ENCODE peak calls at places on chromosomes 11 and 22, in five cellular contexts. Y is psoas muscle; X is stomach; F is cardiac muscle cell; D is CD8-positive, alpha-beta T cell. C is an unnamed sample. For H3K4me1, the result is how much of the 10 kb centered on the place peaks cover.

GRCh38 chr11:30281476-30282288 is 41.2 kb upstream of the ARL14EP start:
- DNase-seq in Y (no peak), X (no peak), F (no peak), D (no peak), C (peak)

GRCh38 chr22:40176921-40177737 is 596 bp upstream of the TNRC6B start:
- DNase-seq in Y (peak), X (peak), F (peak), D (peak), C (peak)

GRCh38 chr22:37887610-37888378 is 18.3 kb upstream of the MICALL1 start:
- DNase-seq in Y (peak), X (no peak), F (peak), D (no peak), C (no peak)

GRCh38 chr11:26834601-26835000 is 112.7 kb upstream of the SLC5A12 start:
- DNase-seq in Y (no peak), X (no peak), F (no peak), D (no peak), C (no peak)

GRCh38 chr22:24514241-24515024 is 19.3 kb downstream of the UPB1 start:
- DNase-seq in Y (no peak), X (peak), F (no peak), D (no peak), C (no peak)

GRCh38 chr22:43205261-43205691 is 18.3 kb upstream of the TTLL12 start:
- DNase-seq in Y (no peak), X (no peak), F (no peak), D (no peak), C (peak)

GRCh38 chr22:42150727-42151590 is 20.3 kb upstream of the CYP2D6 start:
- DNase-seq in Y (peak), X (no peak), F (no peak), D (no peak), C (no peak)

GRCh38 chr11:45929486-45930030 is 7.1 kb downstream of the LARGE2 start:
- DNase-seq in Y (no peak), X (no peak), F (no peak), D (no peak), C (no peak)

GRCh38 chr11:16346975-16347374 is 9.4 kb downstream of the SOX6 start:
- DNase-seq in Y (no peak), X (no peak), F (no peak), D (no peak), C (no peak)

GRCh38 chr11:9285850-9286587 is 20.9 kb upstream of the DENND5A start:
- DNase-seq in Y (no peak), X (no peak), F (no peak), D (no peak), C (no peak)

GRCh38 chr11:100876826-100877545 is 189.9 kb downstream of the ARHGAP42 start:
- DNase-seq in Y (no peak), X (no peak), F (peak), D (no peak), C (no peak)

GRCh38 chr11:134228625-134229024 is 4.2 kb downstream of the VPS26B start:
- DNase-seq in Y (no peak), X (no peak), F (no peak), D (no peak), C (peak)

GRCh38 chr11:130798280-130798679 is 118.0 kb downstream of the SNX19 start:
- DNase-seq in Y (no peak), X (no peak), F (peak), D (no peak), C (no peak)

GRCh38 chr22:40193429-40194421 is 16.0 kb downstream of the TNRC6B start:
- DNase-seq in Y (no peak), X (no peak), F (peak), D (no peak), C (no peak)

GRCh38 chr22:46011627-46012181 is 34.7 kb upstream of the WNT7B start:
- DNase-seq in Y (peak), X (no peak), F (no peak), D (no peak), C (no peak)

GRCh38 chr11:65329944-65330403 is 3.7 kb upstream of the DPF2 start:
- DNase-seq in Y (peak), X (peak), F (peak), D (peak), C (peak)

GRCh38 chr11:112073941-112074811 is at the start of the genes NKAPD1 and PIH1D2:
- DNase-seq in Y (peak), X (peak), F (peak), D (peak), C (peak)

GRCh38 chr11:77092382-77092781 is 10.3 kb upstream of the OMP start:
- DNase-seq in Y (no peak), X (no peak), F (no peak), D (no peak), C (no peak)

GRCh38 chr11:85697747-85698146 is 11.8 kb upstream of the CCDC89 start:
- DNase-seq in Y (no peak), X (no peak), F (no peak), D (no peak), C (no peak)

GRCh38 chr11:304915-305833 is 2.4 kb upstream of the IFITM2 start:
- DNase-seq in Y (peak), X (peak), F (peak), D (no peak), C (peak)

GRCh38 chr11:910589-911030 is at the start of gene CHID1:
- DNase-seq in Y (peak), X (peak), F (peak), D (peak), C (peak)

GRCh38 chr11:16012125-16012751 is 344.1 kb downstream of the SOX6 start:
- DNase-seq in Y (no peak), X (no peak), F (no peak), D (no peak), C (no peak)

GRCh38 chr11:119709638-119710346 is 19.2 kb downstream of the NECTIN1 start:
- DNase-seq in Y (no peak), X (no peak), F (peak), D (no peak), C (no peak)

GRCh38 chr11:43576834-43577521 is 103.6 kb upstream of the HSD17B12 start:
- DNase-seq in Y (no peak), X (peak), F (peak), D (no peak), C (no peak)

GRCh38 chr11:11867720-11868119 is 25.9 kb downstream of the USP47 start:
- DNase-seq in Y (no peak), X (no peak), F (no peak), D (no peak), C (no peak)

GRCh38 chr11:11864803-11865202 is 23.0 kb downstream of the USP47 start:
- DNase-seq in Y (no peak), X (no peak), F (no peak), D (no peak), C (no peak)

GRCh38 chr11:11865449-11865848 is 23.7 kb downstream of the USP47 start:
- DNase-seq in Y (no peak), X (no peak), F (no peak), D (no peak), C (no peak)

GRCh38 chr11:11864332-11864731 is 22.6 kb downstream of the USP47 start:
- DNase-seq in Y (no peak), X (no peak), F (no peak), D (no peak), C (no peak)

DNA sequence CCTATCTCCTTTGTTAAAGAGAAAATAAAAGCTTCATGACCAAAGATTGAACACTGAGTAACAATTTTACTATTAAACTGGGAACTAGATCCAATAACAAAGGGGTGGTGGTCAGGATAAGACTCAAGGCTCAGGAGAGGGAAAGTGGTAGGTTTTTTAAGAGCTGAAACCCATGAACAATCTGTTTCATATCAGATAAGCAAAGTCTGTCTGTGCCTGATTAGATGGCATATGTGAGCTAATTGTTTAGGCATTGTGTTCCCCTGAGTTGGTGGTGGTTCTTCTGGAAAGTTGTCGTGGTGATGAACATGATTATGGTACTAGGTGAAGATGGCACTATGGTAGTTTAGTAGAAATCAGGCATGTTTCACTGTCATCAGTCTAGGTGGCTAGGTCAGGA is 24.4 kb downstream of the USP47 start:
- DNase-seq in Y (no peak), X (no peak), F (no peak), D (no peak), C (no peak)
- H3K4me1 ChIP-seq in Y (half or more), X (half or more), F (under half), D (under half), C (half or more)

DNA sequence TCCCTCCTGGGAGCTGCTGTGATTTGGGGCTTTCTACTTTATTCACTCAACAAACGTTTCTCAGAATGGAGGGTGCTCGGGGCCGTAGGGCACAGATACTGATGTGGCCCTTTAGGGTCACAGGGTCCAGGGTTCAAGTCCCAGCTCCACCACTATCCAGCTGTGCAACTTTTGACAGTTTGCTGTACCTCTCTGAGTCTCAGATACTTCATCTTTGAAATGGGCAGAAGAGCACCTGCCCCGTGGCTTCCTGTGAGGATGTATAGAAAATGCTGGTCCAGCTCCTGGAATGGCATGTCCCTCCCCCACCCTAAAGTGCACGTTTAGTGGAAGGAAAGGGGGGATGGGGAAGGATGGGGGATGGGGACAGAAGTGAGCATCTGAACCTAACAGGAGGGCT is 21.9 kb upstream of the PRR5 start:
- DNase-seq in Y (no peak), X (no peak), F (no peak), D (no peak), C (no peak)
- H3K4me1 ChIP-seq in Y (under half), X (under half), F (under half), D (half or more), C (half or more)

GRCh38 chr22:50303848-50304527 is 3.5 kb downstream of the PLXNB2 start:
- DNase-seq in Y (peak), X (peak), F (no peak), D (no peak), C (no peak)

GRCh38 chr22:50305393-50305657 is 2.1 kb downstream of the PLXNB2 start:
- DNase-seq in Y (no peak), X (no peak), F (no peak), D (no peak), C (no peak)

GRCh38 chr22:50303515-50303847 is 4.0 kb downstream of the PLXNB2 start:
- DNase-seq in Y (no peak), X (no peak), F (no peak), D (no peak), C (no peak)

GRCh38 chr22:50305658-50306566 is 1.5 kb downstream of the PLXNB2 start:
- DNase-seq in Y (peak), X (peak), F (peak), D (no peak), C (no peak)

DNA sequence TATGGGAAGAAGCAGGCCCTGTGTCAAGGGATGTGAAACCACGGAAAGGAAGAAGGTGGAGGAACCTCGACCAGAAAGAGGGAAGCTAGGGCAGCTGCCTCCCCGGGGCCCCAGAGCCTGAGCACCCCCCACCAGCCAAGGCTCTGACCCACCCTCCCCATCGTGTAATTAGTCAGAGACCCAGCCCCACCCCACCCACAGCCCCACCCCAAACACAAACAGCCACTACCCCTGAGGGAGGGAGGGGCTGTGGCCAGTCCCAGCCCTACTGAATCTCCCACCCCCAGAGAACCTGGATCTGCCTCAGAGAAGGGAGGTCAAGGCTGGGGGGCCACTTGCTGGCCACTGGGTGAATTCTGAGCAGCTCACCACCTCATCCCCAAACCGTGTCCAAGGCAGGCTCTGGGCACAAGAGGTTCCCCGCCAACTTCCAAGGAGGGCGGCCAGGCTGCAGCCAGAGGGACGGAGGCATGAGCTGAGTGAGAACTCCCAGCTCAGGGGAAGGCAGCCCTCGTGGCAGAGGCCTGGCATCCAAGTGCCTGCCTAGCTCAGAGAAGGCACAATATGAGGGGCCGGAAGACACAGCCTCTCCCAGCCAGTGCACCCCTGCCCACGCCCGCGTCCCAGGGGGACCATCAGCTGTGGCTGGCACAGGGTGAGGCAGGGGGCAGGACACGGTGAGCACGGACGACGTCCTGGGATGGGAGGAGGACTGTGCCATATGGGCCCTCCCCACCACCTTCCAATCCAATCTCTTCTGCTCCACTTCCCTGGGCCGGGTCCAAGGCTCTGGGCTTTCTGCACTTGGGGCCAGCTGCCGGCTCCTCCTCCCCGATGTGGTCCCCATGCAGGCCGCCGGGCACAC is 2.7 kb downstream of the PLXNB2 start:
- DNase-seq in Y (no peak), X (peak), F (peak), D (no peak), C (no peak)
- H3K4me1 ChIP-seq in Y (under half), X (half or more), F (half or more), D (under half), C (under half)

GRCh38 chr11:73412308-73412707 is 36.1 kb downstream of the RELT start:
- DNase-seq in Y (no peak), X (no peak), F (no peak), D (no peak), C (no peak)

GRCh38 chr11:73414977-73415492 is 38.8 kb downstream of the RELT start:
- DNase-seq in Y (no peak), X (no peak), F (peak), D (no peak), C (no peak)

GRCh38 chr11:73410627-73411026 is 34.4 kb downstream of the RELT start:
- DNase-seq in Y (no peak), X (no peak), F (no peak), D (no peak), C (no peak)

GRCh38 chr11:73411031-73411430 is 34.8 kb downstream of the RELT start:
- DNase-seq in Y (no peak), X (no peak), F (no peak), D (no peak), C (no peak)

GRCh38 chr11:73413246-73413645 is 37.0 kb downstream of the RELT start:
- DNase-seq in Y (no peak), X (no peak), F (no peak), D (no peak), C (no peak)
- H3K4me1 ChIP-seq in Y (under half), X (under half), F (under half), D (under half), C (under half)

GRCh38 chr11:13114566-13115465 is 105.7 kb downstream of the RASSF10 start:
- DNase-seq in Y (no peak), X (peak), F (no peak), D (no peak), C (no peak)
- H3K4me1 ChIP-seq in Y (under half), X (under half), F (under half), D (under half), C (under half)

DNA sequence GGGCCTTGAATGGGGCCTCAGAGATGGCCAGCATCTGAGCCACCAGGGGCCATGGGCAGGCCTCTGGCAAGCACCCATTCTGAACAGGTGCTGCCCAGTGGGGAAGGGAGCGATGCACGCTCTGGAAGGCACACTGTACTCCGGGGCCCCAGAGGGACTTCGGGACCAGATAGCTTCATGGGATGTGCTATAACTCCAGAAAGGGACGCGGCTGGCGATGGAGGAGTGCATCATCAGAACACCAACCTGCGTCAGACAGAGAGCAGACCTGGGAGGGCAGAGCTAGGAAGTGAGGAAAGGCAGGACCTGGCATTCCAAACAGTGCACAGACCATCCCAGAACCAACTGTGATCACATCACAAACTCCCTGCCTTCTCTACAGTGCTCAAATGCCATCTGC is 16.8 kb downstream of the DGCR2 start:
- DNase-seq in Y (no peak), X (no peak), F (no peak), D (no peak), C (no peak)
- H3K4me1 ChIP-seq in Y (half or more), X (half or more), F (under half), D (under half), C (under half)

GRCh38 chr11:70305501-70305900 is 35.0 kb downstream of the PPFIA1 start:
- DNase-seq in Y (no peak), X (no peak), F (no peak), D (no peak), C (no peak)
- H3K4me1 ChIP-seq in Y (under half), X (half or more), F (under half), D (under half), C (under half)